ENCODE peak calls at places on chromosome 9, in five cellular contexts. I is endodermal cell, X is aorta, D is psoas muscle, B is ovary. K is an unnamed sample. For H3K4me1, the result is how much of the 10 kb centered on the place peaks cover.

GRCh38 chr9:31034311-31034710 is 1350.1 kb upstream of the ACO1 start:
- DNase-seq in I (no peak), X (no peak), D (no peak), B (no peak), K (peak)

GRCh38 chr9:78614892-78615291 is 318.0 kb downstream of the PSAT1 start:
- DNase-seq in I (no peak), X (no peak), D (no peak), B (no peak), K (no peak)

GRCh38 chr9:99253772-99254431 is 31.8 kb downstream of the SEC61B start:
- DNase-seq in I (peak), X (no peak), D (peak), B (no peak), K (no peak)

GRCh38 chr9:108184941-108185340 is 670.8 kb downstream of the ACTL7B start:
- DNase-seq in I (no peak), X (no peak), D (peak), B (no peak), K (no peak)

GRCh38 chr9:135073741-135074305 is 13.6 kb upstream of the OLFM1 start:
- DNase-seq in I (peak), X (peak), D (no peak), B (no peak), K (no peak)

GRCh38 chr9:129506892-129507291 is 114.0 kb downstream of the C9orf50 start:
- DNase-seq in I (no peak), X (no peak), D (no peak), B (no peak), K (no peak)

GRCh38 chr9:113993838-113994540 is 84.1 kb downstream of the AMBP start:
- DNase-seq in I (no peak), X (peak), D (peak), B (peak), K (no peak)

GRCh38 chr9:38227656-38228055 is 158.6 kb upstream of the SHB start:
- DNase-seq in I (no peak), X (no peak), D (no peak), B (no peak), K (no peak)

GRCh38 chr9:72661401-72662135 is 140.2 kb downstream of the TMC1 start:
- DNase-seq in I (no peak), X (no peak), D (no peak), B (no peak), K (no peak)

GRCh38 chr9:27117489-27118135 is 8.6 kb downstream of the TEK start:
- DNase-seq in I (peak), X (no peak), D (peak), B (no peak), K (no peak)

GRCh38 chr9:94895668-94896067 is 169.2 kb downstream of the AOPEP start:
- DNase-seq in I (no peak), X (no peak), D (no peak), B (no peak), K (no peak)

GRCh38 chr9:114403153-114403756 is 15.5 kb upstream of the AKNA start:
- DNase-seq in I (no peak), X (no peak), D (no peak), B (no peak), K (no peak)

GRCh38 chr9:126626117-126627022 is 12.6 kb downstream of the LMX1B start:
- DNase-seq in I (peak), X (no peak), D (no peak), B (no peak), K (no peak)

GRCh38 chr9:35822926-35823325 is 5.6 kb downstream of the FAM221B start:
- DNase-seq in I (no peak), X (no peak), D (no peak), B (no peak), K (no peak)

GRCh38 chr9:105065119-105066088 is 137.4 kb upstream of the ABCA1 start:
- DNase-seq in I (no peak), X (no peak), D (no peak), B (no peak), K (no peak)

GRCh38 chr9:87194471-87194870 is 247.2 kb upstream of the GAS1 start:
- DNase-seq in I (no peak), X (no peak), D (no peak), B (no peak), K (no peak)
- H3K4me1 ChIP-seq in I (under half), X (under half), D (under half), B (under half), K (under half)

GRCh38 chr9:75644649-75645048 is 245.8 kb upstream of the PCSK5 start:
- DNase-seq in I (peak), X (no peak), D (no peak), B (no peak), K (no peak)
- H3K4me1 ChIP-seq in I (under half), X (under half), D (under half), B (under half), K (under half)

GRCh38 chr9:137816531-137817235 is 60.9 kb upstream of the CACNA1B start:
- DNase-seq in I (no peak), X (peak), D (no peak), B (no peak), K (no peak)
- H3K4me1 ChIP-seq in I (under half), X (under half), D (under half), B (under half), K (under half)

DNA sequence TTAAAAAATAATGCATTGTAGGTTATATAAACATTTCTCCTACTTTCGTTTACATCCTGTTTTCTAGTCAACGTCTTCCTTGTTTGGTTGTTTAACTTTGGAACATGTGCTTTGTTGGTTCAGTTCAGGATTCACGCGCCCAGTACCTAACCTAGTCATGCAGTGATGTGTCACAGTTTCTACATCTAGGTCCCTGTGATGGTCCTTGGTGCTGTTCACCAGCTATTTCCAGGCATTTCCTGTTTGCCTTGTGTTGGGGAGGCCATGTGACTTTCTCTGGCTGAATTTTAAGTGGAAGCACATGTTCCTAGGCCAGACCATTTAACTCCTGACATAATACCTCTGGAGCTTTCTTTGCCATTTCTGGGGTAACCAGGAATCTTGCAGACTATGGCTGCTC is 292.3 kb downstream of the SMARCA2 start:
- DNase-seq in I (no peak), X (no peak), D (no peak), B (no peak), K (no peak)
- H3K4me1 ChIP-seq in I (under half), X (under half), D (under half), B (under half), K (under half)

GRCh38 chr9:20559236-20559896 is 62.9 kb downstream of the MLLT3 start:
- DNase-seq in I (no peak), X (no peak), D (no peak), B (no peak), K (no peak)
- H3K4me1 ChIP-seq in I (under half), X (under half), D (under half), B (under half), K (under half)

K was measured in HAP-1.